ENCODE peak calls at places on chromosomes 6 and 20, in seven cellular contexts. One of them, this sample, is unnamed.

GRCh38 chr6:25665455-25665854 is 13.4 kb downstream of the SCGN start:
- DNase-seq in adrenal gland: no peak
- DNase-seq in stomach: no peak
- DNase-seq in tibial nerve: no peak
- DNase-seq in pancreas: no peak
- DNase-seq in H9: no peak
- DNase-seq in GM12878: no peak
- DNase-seq in this sample: no peak

GRCh38 chr20:49877254-49877990 is 37.9 kb downstream of the SPATA2 start:
- DNase-seq in adrenal gland: peak
- DNase-seq in stomach: no peak
- DNase-seq in tibial nerve: no peak
- DNase-seq in pancreas: no peak
- DNase-seq in H9: no peak
- DNase-seq in GM12878: no peak
- DNase-seq in this sample: no peak

GRCh38 chr20:6123650-6124014 is 802 bp upstream of the FERMT1 start:
- DNase-seq in adrenal gland: no peak
- DNase-seq in stomach: no peak
- DNase-seq in tibial nerve: no peak
- DNase-seq in pancreas: no peak
- DNase-seq in H9: no peak
- DNase-seq in GM12878: no peak
- DNase-seq in this sample: no peak

GRCh38 chr20:50992733-50993457 is 30.0 kb downstream of the KCNG1 start:
- DNase-seq in adrenal gland: no peak
- DNase-seq in stomach: no peak
- DNase-seq in tibial nerve: no peak
- DNase-seq in pancreas: no peak
- DNase-seq in H9: peak
- DNase-seq in GM12878: peak
- DNase-seq in this sample: peak

GRCh38 chr20:50683570-50683969 is 7.8 kb downstream of the RIPOR3 start:
- DNase-seq in adrenal gland: no peak
- DNase-seq in stomach: no peak
- DNase-seq in tibial nerve: no peak
- DNase-seq in pancreas: no peak
- DNase-seq in H9: no peak
- DNase-seq in GM12878: no peak
- DNase-seq in this sample: no peak

GRCh38 chr6:144715344-144715743 is 430.2 kb downstream of the UTRN start:
- DNase-seq in adrenal gland: no peak
- DNase-seq in stomach: no peak
- DNase-seq in tibial nerve: no peak
- DNase-seq in pancreas: no peak
- DNase-seq in H9: no peak
- DNase-seq in GM12878: no peak
- DNase-seq in this sample: no peak

GRCh38 chr20:13930246-13930645 is 60.2 kb downstream of the SEL1L2 start:
- DNase-seq in adrenal gland: no peak
- DNase-seq in stomach: no peak
- DNase-seq in tibial nerve: no peak
- DNase-seq in pancreas: no peak
- DNase-seq in H9: no peak
- DNase-seq in GM12878: no peak
- DNase-seq in this sample: no peak

GRCh38 chr6:139242457-139243240 is 49.1 kb downstream of the TXLNB start:
- DNase-seq in adrenal gland: no peak
- DNase-seq in stomach: no peak
- DNase-seq in tibial nerve: no peak
- DNase-seq in pancreas: no peak
- DNase-seq in H9: peak
- DNase-seq in GM12878: no peak
- DNase-seq in this sample: no peak

GRCh38 chr6:167962717-167963116 is 34.8 kb upstream of the KIF25 start:
- DNase-seq in adrenal gland: no peak
- DNase-seq in stomach: no peak
- DNase-seq in tibial nerve: no peak
- DNase-seq in pancreas: no peak
- DNase-seq in H9: no peak
- DNase-seq in GM12878: no peak
- DNase-seq in this sample: no peak

GRCh38 chr6:108736832-108737231 is 111.4 kb upstream of the ARMC2 start:
- DNase-seq in adrenal gland: peak
- DNase-seq in stomach: no peak
- DNase-seq in tibial nerve: no peak
- DNase-seq in pancreas: no peak
- DNase-seq in H9: peak
- DNase-seq in GM12878: no peak
- DNase-seq in this sample: no peak

GRCh38 chr20:31764641-31765305 is 25.7 kb downstream of the TPX2 start:
- DNase-seq in adrenal gland: no peak
- DNase-seq in stomach: no peak
- DNase-seq in tibial nerve: no peak
- DNase-seq in pancreas: no peak
- DNase-seq in H9: no peak
- DNase-seq in GM12878: no peak
- DNase-seq in this sample: no peak

GRCh38 chr6:160103825-160104100 is 17.9 kb upstream of the SLC22A1 start:
- DNase-seq in adrenal gland: no peak
- DNase-seq in stomach: no peak
- DNase-seq in tibial nerve: no peak
- DNase-seq in pancreas: no peak
- DNase-seq in H9: no peak
- DNase-seq in GM12878: no peak
- DNase-seq in this sample: no peak

GRCh38 chr6:140182819-140183218 is 808.4 kb upstream of the CITED2 start:
- DNase-seq in adrenal gland: no peak
- DNase-seq in stomach: no peak
- DNase-seq in tibial nerve: no peak
- DNase-seq in pancreas: no peak
- DNase-seq in H9: no peak
- DNase-seq in GM12878: no peak
- DNase-seq in this sample: no peak

GRCh38 chr6:70289299-70289698 is 13.6 kb downstream of the COL9A1 start:
- DNase-seq in adrenal gland: no peak
- DNase-seq in stomach: no peak
- DNase-seq in tibial nerve: no peak
- DNase-seq in pancreas: no peak
- DNase-seq in H9: no peak
- DNase-seq in GM12878: no peak
- DNase-seq in this sample: no peak

GRCh38 chr20:63343460-63344150 is 17.5 kb downstream of the CHRNA4 start:
- DNase-seq in adrenal gland: no peak
- DNase-seq in stomach: no peak
- DNase-seq in tibial nerve: no peak
- DNase-seq in pancreas: no peak
- DNase-seq in H9: no peak
- DNase-seq in GM12878: no peak
- DNase-seq in this sample: no peak

GRCh38 chr20:33664085-33664761 is 2.1 kb downstream of the C20orf144 start:
- DNase-seq in adrenal gland: no peak
- DNase-seq in stomach: no peak
- DNase-seq in tibial nerve: no peak
- DNase-seq in pancreas: peak
- DNase-seq in H9: no peak
- DNase-seq in GM12878: no peak
- DNase-seq in this sample: no peak

GRCh38 chr20:17493173-17493572 is 38.0 kb downstream of the BFSP1 start:
- DNase-seq in adrenal gland: no peak
- DNase-seq in stomach: no peak
- DNase-seq in tibial nerve: no peak
- DNase-seq in pancreas: no peak
- DNase-seq in H9: peak
- DNase-seq in GM12878: no peak
- DNase-seq in this sample: no peak

GRCh38 chr6:156563710-156564109 is 213.5 kb upstream of the ARID1B start:
- DNase-seq in adrenal gland: peak
- DNase-seq in stomach: no peak
- DNase-seq in tibial nerve: no peak
- DNase-seq in pancreas: no peak
- DNase-seq in H9: no peak
- DNase-seq in GM12878: no peak
- DNase-seq in this sample: no peak

GRCh38 chr6:75415804-75416203 is 77.8 kb downstream of the FILIP1 start:
- DNase-seq in adrenal gland: no peak
- DNase-seq in stomach: no peak
- DNase-seq in tibial nerve: no peak
- DNase-seq in pancreas: no peak
- DNase-seq in H9: no peak
- DNase-seq in GM12878: no peak
- DNase-seq in this sample: no peak

GRCh38 chr6:11166948-11167347 is 55.4 kb upstream of the ERVFRD-1 start:
- DNase-seq in adrenal gland: no peak
- DNase-seq in stomach: no peak
- DNase-seq in tibial nerve: no peak
- DNase-seq in pancreas: no peak
- DNase-seq in H9: no peak
- DNase-seq in GM12878: no peak
- DNase-seq in this sample: no peak

GRCh38 chr6:166862287-166862977 is 93.9 kb downstream of the RNASET2 start:
- DNase-seq in adrenal gland: peak
- DNase-seq in stomach: peak
- DNase-seq in tibial nerve: no peak
- DNase-seq in pancreas: no peak
- DNase-seq in H9: peak
- DNase-seq in GM12878: no peak
- DNase-seq in this sample: no peak

DNA sequence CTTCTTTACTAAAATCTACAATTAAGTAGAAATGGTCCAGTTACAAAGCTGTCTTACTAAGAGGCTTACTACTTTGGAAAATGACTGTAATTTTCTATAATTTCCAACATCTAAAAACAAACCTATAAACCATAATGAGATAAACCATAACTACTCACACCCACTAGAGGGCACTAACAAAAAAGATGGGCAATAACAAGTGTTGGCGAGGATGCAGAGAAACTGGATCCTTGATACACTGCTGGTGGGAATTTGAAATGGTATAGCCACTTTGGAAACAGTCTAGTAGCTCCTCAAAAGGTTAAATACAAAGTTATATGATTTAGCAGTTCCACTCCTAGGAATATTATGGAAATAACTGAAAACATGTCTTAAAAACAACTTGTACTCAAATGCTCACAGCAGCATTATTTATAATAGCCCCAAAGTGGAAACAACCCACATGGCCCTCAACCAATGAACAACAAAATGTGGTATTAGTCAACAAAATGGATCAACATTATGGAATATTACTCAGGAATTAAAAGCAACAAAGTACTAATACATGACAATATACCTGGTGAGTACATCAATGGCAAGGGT is 50.6 kb downstream of the GJA10 start:
- DNase-seq in adrenal gland: no peak
- DNase-seq in stomach: no peak
- DNase-seq in tibial nerve: no peak
- DNase-seq in pancreas: no peak
- DNase-seq in H9: no peak
- DNase-seq in GM12878: no peak
- DNase-seq in this sample: no peak
- TF ChIP-seq CTCF in adrenal gland: no peak
- TF ChIP-seq CTCF in stomach: no peak
- TF ChIP-seq CTCF in tibial nerve: no peak
- TF ChIP-seq CTCF in pancreas: no peak
- TF ChIP-seq CTCF in H9: peak
- TF ChIP-seq CTCF in GM12878: peak
- TF ChIP-seq CTCF in this sample: peak

GRCh38 chr6:110039996-110040383 is 61.9 kb downstream of the GPR6 start:
- DNase-seq in adrenal gland: no peak
- DNase-seq in stomach: peak
- DNase-seq in tibial nerve: no peak
- DNase-seq in pancreas: peak
- DNase-seq in H9: peak
- DNase-seq in GM12878: no peak
- DNase-seq in this sample: no peak
- TF ChIP-seq CTCF in adrenal gland: peak
- TF ChIP-seq CTCF in stomach: peak
- TF ChIP-seq CTCF in tibial nerve: no peak
- TF ChIP-seq CTCF in pancreas: no peak
- TF ChIP-seq CTCF in H9: peak
- TF ChIP-seq CTCF in GM12878: peak
- TF ChIP-seq CTCF in this sample: peak

DNA sequence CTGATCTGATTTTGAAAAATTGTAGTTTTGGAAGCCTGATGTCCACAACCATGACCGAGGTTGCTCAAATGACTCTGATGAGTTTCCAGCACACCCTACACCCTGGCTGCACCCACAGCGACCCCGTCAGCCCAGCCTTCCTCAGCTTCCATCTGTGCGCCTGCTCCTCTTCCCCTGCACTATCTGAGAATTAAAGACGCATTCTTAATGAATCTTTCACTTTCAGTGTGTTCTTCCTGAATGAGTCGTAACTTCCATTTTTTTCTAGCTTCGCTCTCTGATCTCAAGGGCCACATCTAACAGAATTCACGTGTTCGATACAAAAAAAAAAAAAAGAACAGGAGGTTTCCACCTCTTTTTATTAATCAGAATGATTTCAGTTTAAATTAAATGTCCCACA is 21.3 kb upstream of the RREB1 start:
- DNase-seq in adrenal gland: peak
- DNase-seq in stomach: peak
- DNase-seq in tibial nerve: no peak
- DNase-seq in pancreas: no peak
- DNase-seq in H9: no peak
- DNase-seq in GM12878: peak
- DNase-seq in this sample: no peak
- TF ChIP-seq CTCF in adrenal gland: no peak
- TF ChIP-seq CTCF in stomach: peak
- TF ChIP-seq CTCF in tibial nerve: no peak
- TF ChIP-seq CTCF in pancreas: no peak
- TF ChIP-seq CTCF in H9: no peak
- TF ChIP-seq CTCF in GM12878: peak
- TF ChIP-seq CTCF in this sample: peak

DNA sequence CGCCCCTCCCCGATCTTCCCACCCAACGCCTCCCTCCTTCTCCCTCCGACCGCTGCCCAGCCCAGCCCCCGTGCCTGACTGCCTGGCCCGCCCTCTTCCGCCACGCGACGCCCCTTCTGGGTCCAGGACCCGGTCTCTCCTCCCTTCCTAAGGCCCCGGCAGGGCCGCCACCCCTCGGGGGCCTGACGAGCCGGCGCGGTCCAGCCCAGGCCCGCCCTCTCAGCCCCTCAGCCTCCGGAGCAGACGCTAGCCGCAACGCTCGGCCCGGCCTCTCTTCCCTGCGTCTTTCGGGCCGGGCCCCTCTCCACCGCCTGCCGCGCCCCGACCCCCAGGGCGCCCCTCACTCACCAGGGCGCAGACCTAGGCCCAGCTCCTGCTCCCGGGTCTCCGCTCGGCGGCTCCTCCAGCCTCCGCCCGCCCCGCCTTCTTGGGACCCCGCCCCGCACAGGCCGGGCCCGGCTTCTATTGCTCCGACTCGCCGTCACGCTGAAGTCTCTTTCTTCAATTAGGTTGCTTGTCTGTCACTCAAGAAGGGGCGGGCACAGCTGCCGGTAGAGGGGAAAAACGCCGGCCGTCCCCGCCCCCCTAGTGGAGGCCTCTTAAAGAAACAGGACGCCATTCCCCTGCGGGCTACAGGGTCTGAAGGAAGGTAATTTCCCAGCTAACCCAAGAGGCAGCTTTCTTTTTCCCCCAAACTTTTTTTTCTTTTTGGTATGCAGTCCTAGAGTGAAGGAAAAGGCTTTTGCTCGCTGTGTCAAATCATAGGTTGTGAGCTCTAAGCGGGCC is at the start of gene ELMO2:
- DNase-seq in adrenal gland: peak
- DNase-seq in stomach: peak
- DNase-seq in tibial nerve: peak
- DNase-seq in pancreas: peak
- DNase-seq in H9: peak
- DNase-seq in GM12878: peak
- DNase-seq in this sample: peak
- TF ChIP-seq CTCF in adrenal gland: peak
- TF ChIP-seq CTCF in stomach: peak
- TF ChIP-seq CTCF in tibial nerve: peak
- TF ChIP-seq CTCF in pancreas: peak
- TF ChIP-seq CTCF in H9: no peak
- TF ChIP-seq CTCF in GM12878: no peak
- TF ChIP-seq CTCF in this sample: no peak